ENCODE peak calls at places on chromosomes 7 and 10, in nine cellular contexts. K is colonic mucosa; N is IMR-90; B is activated CD8-positive, alpha-beta T cell treated with anti-CD3 and anti-CD28 coated beads for 36 hours; G is cardiac muscle cell; D is PC-3; Z is BE2C; E is lung; P is astrocyte of the cerebellum. F is an unnamed sample.

GRCh38 chr10:24652381-24652957 is 71.2 kb downstream of the ARHGAP21 start:
- DNase-seq in K (no peak), N (no peak), B (no peak), G (no peak), D (no peak), Z (no peak), E (no peak), P (no peak), F (no peak)

GRCh38 chr10:93080350-93081046 is 6.8 kb downstream of the CYP26A1 start:
- DNase-seq in K (peak; percentile 49), N (peak; percentile 37), B (peak; percentile 64), G (peak; percentile 63), D (peak; percentile 48), Z (no peak), E (peak; percentile 53), P (no peak), F (peak; percentile 75)

GRCh38 chr7:46663025-46663424 is 742.0 kb upstream of the IGFBP3 start:
- DNase-seq in K (no peak), N (no peak), B (no peak), G (no peak), D (no peak), Z (no peak), E (no peak), P (no peak), F (no peak)

GRCh38 chr7:74226633-74227032 is 16.8 kb downstream of the LAT2 start:
- DNase-seq in K (no peak), N (no peak), B (no peak), G (no peak), D (no peak), Z (no peak), E (peak; percentile 45), P (no peak), F (no peak)

GRCh38 chr7:143239822-143240221 is 18.0 kb downstream of the TAS2R40 start:
- DNase-seq in K (no peak), N (peak; percentile 19), B (no peak), G (peak; percentile 57), D (peak; percentile 63), Z (no peak), E (no peak), P (no peak), F (no peak)

GRCh38 chr10:43606323-43607198 is at the start of gene ZNF485:
- DNase-seq in K (peak; percentile 68), N (peak; percentile 64), B (peak; percentile 78), G (peak; percentile 78), D (peak; percentile 69), Z (peak; percentile 77), E (peak; percentile 73), P (peak; percentile 19), F (peak; percentile 71)

GRCh38 chr7:129438839-129439640 is 4.8 kb downstream of the STRIP2 start:
- DNase-seq in K (no peak), N (peak; percentile 70), B (peak; percentile 82), G (peak; percentile 54), D (peak; percentile 83), Z (no peak), E (no peak), P (no peak), F (no peak)

GRCh38 chr7:48083114-48083830 is 5.8 kb upstream of the UPP1 start:
- DNase-seq in K (no peak), N (peak; percentile 92), B (peak; percentile 68), G (peak; percentile 82), D (peak; percentile 46), Z (no peak), E (no peak), P (peak; percentile 53), F (no peak)

GRCh38 chr7:99679400-99680191 is at the start of gene CYP3A5:
- DNase-seq in K (peak; percentile 85), N (no peak), B (no peak), G (peak; percentile 3), D (no peak), Z (no peak), E (no peak), P (no peak), F (peak; percentile 10)

GRCh38 chr7:18873674-18874341 is 243.6 kb downstream of the TWIST1 start:
- DNase-seq in K (no peak), N (peak; percentile 41), B (no peak), G (peak; percentile 50), D (peak; percentile 39), Z (peak; percentile 35), E (no peak), P (no peak), F (peak; percentile 16)

GRCh38 chr7:111147708-111148107 is 56.8 kb downstream of the LRRN3 start:
- DNase-seq in K (no peak), N (no peak), B (no peak), G (no peak), D (no peak), Z (no peak), E (no peak), P (no peak), F (no peak)

GRCh38 chr7:135165862-135166261 is 4.6 kb downstream of the CYREN start:
- DNase-seq in K (no peak), N (no peak), B (no peak), G (no peak), D (no peak), Z (no peak), E (no peak), P (no peak), F (no peak)

GRCh38 chr10:63382066-63382465 is 83.7 kb downstream of the JMJD1C start:
- DNase-seq in K (no peak), N (no peak), B (no peak), G (no peak), D (no peak), Z (no peak), E (no peak), P (no peak), F (no peak)

GRCh38 chr7:142804715-142805114 is 33.9 kb downstream of the PRSS2 start:
- DNase-seq in K (no peak), N (no peak), B (peak; percentile 79), G (no peak), D (no peak), Z (no peak), E (peak; percentile 27), P (no peak), F (no peak)

GRCh38 chr7:137950967-137951366 is 50.9 kb downstream of the CREB3L2 start:
- DNase-seq in K (no peak), N (no peak), B (no peak), G (no peak), D (no peak), Z (no peak), E (no peak), P (no peak), F (no peak)

GRCh38 chr10:1571587-1572237 is 165.6 kb downstream of the ADARB2 start:
- DNase-seq in K (no peak), N (no peak), B (no peak), G (no peak), D (no peak), Z (no peak), E (no peak), P (no peak), F (no peak)

DNA sequence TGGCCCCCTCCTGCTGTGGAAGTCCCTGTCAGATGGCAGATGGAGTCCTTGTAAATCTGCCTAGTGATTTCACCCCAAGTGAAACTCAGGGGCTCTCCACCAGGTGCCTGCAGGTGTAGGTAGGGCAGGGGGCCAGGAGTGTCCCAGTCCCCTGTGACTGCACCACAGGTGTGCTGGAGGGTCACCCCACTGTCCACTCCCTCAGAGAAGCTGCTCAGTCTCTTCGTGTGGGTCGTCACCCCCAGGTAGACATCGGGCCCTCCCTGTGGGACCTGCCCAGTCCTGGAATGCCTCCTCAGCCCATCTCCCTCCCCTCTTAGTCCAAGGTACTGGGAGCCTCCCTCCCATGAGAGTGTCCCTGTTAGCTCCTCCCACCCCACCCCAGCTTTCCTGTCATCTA is 4.8 kb downstream of the ALOX5 start:
- DNase-seq in K (no peak), N (no peak), B (no peak), G (no peak), D (no peak), Z (no peak), E (no peak), P (no peak), F (no peak)
- TF ChIP-seq CTCF in K (no peak), N (no peak), B (no peak), G (no peak), D (no peak), Z (no peak), E (no peak), P (no peak), F (no peak)

GRCh38 chr7:33886100-33886623 is 19.2 kb upstream of the BMPER start:
- DNase-seq in K (no peak), N (peak; percentile 35), B (peak; percentile 12), G (no peak), D (peak; percentile 34), Z (peak; percentile 28), E (no peak), P (no peak), F (peak; percentile 58)
- TF ChIP-seq CTCF in K (no peak), N (peak; percentile 52), B (no peak), G (peak; percentile 48), D (peak; percentile 57), Z (peak; percentile 30), E (no peak), P (peak; percentile 54), F (peak; percentile 52)

DNA sequence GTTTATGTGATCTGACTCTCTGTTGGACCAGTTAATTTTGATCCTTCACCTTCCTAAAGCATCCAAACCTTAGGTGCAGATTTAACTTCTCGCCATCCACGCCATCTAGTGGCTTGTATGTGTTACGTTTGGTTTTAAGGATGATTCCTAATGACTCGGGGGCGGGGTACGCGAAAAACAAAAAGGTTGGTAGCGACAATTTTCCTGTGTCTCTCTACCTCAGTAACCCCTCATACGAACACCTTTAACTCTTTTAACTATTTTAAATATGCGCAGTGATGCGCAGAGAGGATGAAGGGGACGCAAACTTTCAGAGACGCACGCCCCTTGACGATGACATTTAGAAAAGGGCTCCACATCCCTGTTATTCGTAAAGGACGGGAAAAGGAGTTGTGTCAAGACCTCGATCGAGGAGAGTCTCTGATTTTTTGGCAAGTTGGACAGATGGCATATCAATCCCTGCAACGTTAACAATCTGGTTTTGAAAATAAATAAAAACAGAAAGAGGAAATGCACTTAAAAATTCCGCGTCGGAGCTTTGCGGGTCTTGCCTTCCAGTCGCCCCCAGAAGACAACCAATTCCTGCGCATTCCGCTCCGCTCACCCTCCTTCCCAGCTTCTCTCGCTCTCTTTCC is 597 bp upstream of the KCND2 start:
- DNase-seq in K (no peak), N (peak; percentile 53), B (peak; percentile 24), G (peak; percentile 76), D (peak; percentile 66), Z (no peak), E (no peak), P (peak; percentile 39), F (peak; percentile 41)
- TF ChIP-seq CTCF in K (peak; percentile 21), N (peak; percentile 78), B (no peak), G (peak; percentile 77), D (peak; percentile 86), Z (peak; percentile 77), E (peak; percentile 10), P (peak; percentile 75), F (peak; percentile 71)

DNA sequence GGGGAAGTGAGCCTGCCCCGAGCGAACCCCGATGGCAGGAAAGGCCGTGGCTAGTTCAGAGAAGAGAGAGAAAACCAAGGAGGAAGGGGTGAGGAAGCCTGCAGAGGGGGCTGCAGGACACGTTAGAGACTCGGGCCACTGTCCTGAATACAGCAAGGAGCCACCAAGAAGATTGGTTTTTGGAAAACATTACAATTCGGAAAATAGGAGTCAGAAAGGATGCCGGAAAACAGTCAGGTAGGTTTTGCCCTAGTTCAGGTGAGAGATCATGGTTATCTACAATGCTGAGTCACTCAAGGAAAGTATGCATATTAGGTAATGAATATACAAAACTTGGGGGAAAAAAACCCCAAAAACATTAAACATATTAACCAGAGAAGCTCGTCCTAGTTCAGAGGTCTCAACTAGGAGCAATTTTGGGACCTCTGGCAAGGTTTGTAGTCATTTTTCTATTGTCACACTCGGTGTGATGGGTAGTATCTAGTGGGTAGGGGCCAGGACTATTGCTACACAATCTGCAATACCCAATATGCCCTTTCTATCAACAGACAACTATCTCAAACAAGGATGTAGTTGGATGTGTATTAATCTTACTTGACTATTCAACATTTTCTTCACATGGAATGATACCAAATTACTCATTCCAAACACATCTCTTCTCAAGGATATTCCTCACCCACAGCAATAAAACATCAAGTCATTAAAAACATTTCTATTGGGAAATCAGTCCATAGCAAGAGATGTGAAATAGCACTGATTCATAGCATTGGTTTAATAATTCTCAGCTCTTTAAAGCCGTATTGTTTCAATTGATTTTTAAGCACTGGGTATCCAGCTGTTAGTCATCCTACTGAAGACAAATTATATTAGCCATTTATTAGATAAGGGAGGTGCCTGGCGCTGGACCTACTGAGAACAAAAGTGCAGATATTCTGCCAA is 74.4 kb upstream of the RSU1 start:
- DNase-seq in K (peak; percentile 31), N (peak; percentile 82), B (peak; percentile 70), G (peak; percentile 74), D (peak; percentile 77), Z (peak; percentile 50), E (peak; percentile 40), P (peak; percentile 33), F (peak; percentile 56)
- TF ChIP-seq CTCF in K (no peak), N (peak; percentile 55), B (peak; percentile 36), G (peak; percentile 64), D (no peak), Z (peak; percentile 66), E (peak; percentile 44), P (peak; percentile 51), F (peak; percentile 57)

F was measured in nephron progenitor cell.